ENCODE peak calls at places on chromosomes 5 and 9, in five cellular contexts. V, J, E, O and C are unnamed samples.
A peak's percentile ranks its signal among the peaks of the same experiment; 100 is the strongest.

GRCh38 chr5:108935602-108936001 is 187.9 kb downstream of the FER start:
- DNase-seq in O (no peak), V (no peak), E (no peak), J (no peak), C (no peak)

GRCh38 chr9:116208417-116209232 is 55.0 kb downstream of the PAPPA start:
- DNase-seq in E (peak; percentile 27), V (no peak), O (no peak), J (no peak), C (no peak)

GRCh38 chr5:171192111-171192510 is 116.9 kb upstream of the TLX3 start:
- DNase-seq in O (no peak), J (no peak), V (no peak), E (no peak), C (no peak)

GRCh38 chr9:37290881-37291485 is 131.5 kb upstream of the GRHPR start:
- DNase-seq in V (no peak), J (no peak), O (no peak), E (peak; percentile 76), C (no peak)

GRCh38 chr5:9207820-9208418 is 338.0 kb downstream of the SEMA5A start:
- DNase-seq in V (no peak), J (no peak), O (no peak), E (peak; percentile 45), C (no peak)

GRCh38 chr9:100379862-100380261 is 27.1 kb upstream of the TEX10 start:
- DNase-seq in V (no peak), E (peak; percentile 92), O (no peak), J (no peak), C (no peak)

GRCh38 chr5:111680737-111681413 is 76.1 kb downstream of the NREP start:
- DNase-seq in E (peak; percentile 94), V (no peak), O (peak; percentile 64), J (no peak), C (no peak)

GRCh38 chr9:91302831-91303230 is 58.9 kb downstream of the AUH start:
- DNase-seq in E (peak; percentile 89), O (no peak), J (no peak), V (no peak), C (no peak)

GRCh38 chr9:4704129-4704528 is 24.8 kb downstream of the CDC37L1 start:
- DNase-seq in J (no peak), V (no peak), O (no peak), E (peak; percentile 14), C (no peak)

GRCh38 chr5:55597014-55597981 is 62.5 kb upstream of the PLPP1 start:
- DNase-seq in E (peak; percentile 77), V (no peak), J (no peak), O (no peak), C (no peak)

GRCh38 chr9:92245005-92245797 is 48.3 kb downstream of the IARS1 start:
- DNase-seq in O (no peak), J (no peak), E (peak; percentile 87), V (no peak), C (no peak)

GRCh38 chr5:5199460-5199859 is 59.3 kb downstream of the ADAMTS16 start:
- DNase-seq in J (no peak), E (no peak), O (no peak), V (no peak), C (no peak)

GRCh38 chr9:122498883-122499288 is 11.7 kb upstream of the OR1J2 start:
- DNase-seq in O (no peak), E (peak; percentile 16), J (no peak), V (peak; percentile 20), C (peak; percentile 19)

GRCh38 chr5:25649628-25650265 is 1005.0 kb upstream of the CDH10 start:
- DNase-seq in V (no peak), J (no peak), E (peak; percentile 1), O (no peak), C (no peak)

GRCh38 chr5:163976691-163977090 is 471.3 kb downstream of the MAT2B start:
- DNase-seq in O (no peak), V (no peak), J (no peak), E (peak; percentile 37), C (no peak)

GRCh38 chr5:83729389-83729788 is 8.7 kb upstream of the HAPLN1 start:
- DNase-seq in E (no peak), O (no peak), V (no peak), J (no peak), C (no peak)

GRCh38 chr9:117718085-117718484 is 13.9 kb downstream of the TLR4 start:
- DNase-seq in E (no peak), J (no peak), O (peak; percentile 55), V (no peak), C (peak; percentile 41)

GRCh38 chr5:176784218-176785165 is 25.9 kb upstream of the UNC5A start:
- DNase-seq in O (no peak), V (no peak), J (no peak), E (peak; percentile 87), C (no peak)

GRCh38 chr9:36101916-36102741 is 34.4 kb upstream of the GLIPR2 start:
- DNase-seq in O (peak; percentile 64), E (peak; percentile 100), J (no peak), V (no peak), C (no peak)

GRCh38 chr5:57066921-57067914 is 106.6 kb upstream of the GPBP1 start:
- DNase-seq in J (no peak), E (peak; percentile 15), V (no peak), O (no peak), C (no peak)

GRCh38 chr5:166285385-166285784 is 2006.1 kb upstream of the WWC1 start:
- DNase-seq in J (no peak), V (no peak), E (no peak), O (no peak), C (no peak)

GRCh38 chr5:15993934-15994333 is 185.7 kb downstream of the MARCHF11 start:
- DNase-seq in O (no peak), E (peak; percentile 13), V (no peak), J (no peak), C (no peak)

GRCh38 chr5:15587941-15588340 is 88.0 kb downstream of the FBXL7 start:
- DNase-seq in V (no peak), O (no peak), E (peak; percentile 34), J (no peak), C (no peak)

GRCh38 chr5:32030686-32031478 is 143.2 kb downstream of the GOLPH3 start:
- DNase-seq in E (peak; percentile 49), J (no peak), O (no peak), V (no peak), C (no peak)

GRCh38 chr9:98067184-98067583 is 10.7 kb downstream of the NANS start:
- DNase-seq in V (no peak), E (no peak), J (no peak), O (no peak), C (no peak)

GRCh38 chr5:181189962-181190710 is 14.9 kb downstream of the TRIM7 start:
- DNase-seq in E (no peak), O (peak; percentile 77), V (no peak), J (no peak), C (no peak)

GRCh38 chr5:60677831-60678664 is 21.9 kb downstream of the DEPDC1B start:
- DNase-seq in J (no peak), V (no peak), O (peak; percentile 82), E (peak; percentile 36), C (no peak)

GRCh38 chr5:179295778-179296149 is 49.5 kb downstream of the ADAMTS2 start:
- DNase-seq in E (no peak), J (no peak), O (no peak), V (peak; percentile 11), C (no peak)

GRCh38 chr9:121476156-121476555 is 23.5 kb downstream of the GGTA1 start:
- DNase-seq in O (no peak), E (no peak), V (no peak), J (no peak), C (no peak)

DNA sequence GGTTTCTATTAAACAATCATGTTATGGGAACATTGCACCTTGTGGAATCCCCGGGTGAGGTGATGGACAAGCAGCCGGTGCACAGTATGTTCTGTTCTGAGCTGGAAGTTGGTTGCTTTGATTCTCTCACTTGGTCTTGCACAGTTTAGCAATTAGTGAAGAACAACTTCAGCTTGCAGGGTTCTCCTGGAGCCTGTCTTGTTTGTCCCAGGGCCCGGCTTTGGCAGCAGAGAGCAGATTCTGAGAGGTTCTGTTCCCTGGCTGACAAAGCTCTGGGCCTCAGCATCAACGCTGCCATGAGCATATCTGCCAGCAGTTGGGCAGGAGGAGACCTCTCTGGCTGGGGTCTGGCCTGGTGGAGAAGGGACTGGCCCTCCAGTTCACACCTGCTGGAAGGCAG is 16.9 kb downstream of the GADD45G start:
- DNase-seq in E (no peak), O (no peak), J (no peak), V (no peak), C (no peak)
- TF ChIP-seq CTCF in E (no peak), O (no peak), J (no peak), V (no peak), C (no peak)

GRCh38 chr5:35246928-35247644 is 16.8 kb upstream of the PRLR start:
- DNase-seq in O (no peak), J (no peak), E (peak; percentile 22), V (no peak), C (no peak)

GRCh38 chr5:35244171-35244570 is 13.9 kb upstream of the PRLR start:
- DNase-seq in O (no peak), V (no peak), J (no peak), E (no peak), C (no peak)

GRCh38 chr5:35248843-35249780 is 18.8 kb upstream of the PRLR start:
- DNase-seq in E (peak; percentile 4), J (no peak), V (no peak), O (no peak), C (no peak)

GRCh38 chr5:35247645-35248034 is 17.4 kb upstream of the PRLR start:
- DNase-seq in J (no peak), O (no peak), V (no peak), E (peak; percentile 49), C (no peak)

DNA sequence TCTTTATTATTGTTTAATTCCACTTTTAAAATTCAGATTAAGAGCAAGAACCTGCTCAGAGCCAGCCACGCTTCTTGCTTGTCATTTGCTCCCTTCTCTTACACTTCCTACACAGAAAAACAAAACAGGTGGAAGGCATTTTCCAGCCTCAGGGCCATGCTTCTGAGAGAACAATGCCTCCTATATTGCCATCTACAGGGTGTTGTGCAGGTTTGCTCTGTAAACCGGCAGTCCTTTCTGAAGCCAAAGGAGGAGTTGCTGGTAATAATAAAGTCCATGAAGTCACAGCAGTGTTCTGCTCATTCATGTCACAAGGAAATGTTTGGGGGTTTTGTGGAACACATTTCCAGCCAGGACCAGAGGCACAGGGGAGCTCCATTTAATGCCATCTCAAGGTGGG is 16.1 kb upstream of the PRLR start:
- DNase-seq in J (no peak), E (no peak), V (no peak), O (no peak), C (no peak)
- TF ChIP-seq CTCF in J (no peak), E (no peak), V (no peak), O (peak; percentile 6), C (no peak)

DNA sequence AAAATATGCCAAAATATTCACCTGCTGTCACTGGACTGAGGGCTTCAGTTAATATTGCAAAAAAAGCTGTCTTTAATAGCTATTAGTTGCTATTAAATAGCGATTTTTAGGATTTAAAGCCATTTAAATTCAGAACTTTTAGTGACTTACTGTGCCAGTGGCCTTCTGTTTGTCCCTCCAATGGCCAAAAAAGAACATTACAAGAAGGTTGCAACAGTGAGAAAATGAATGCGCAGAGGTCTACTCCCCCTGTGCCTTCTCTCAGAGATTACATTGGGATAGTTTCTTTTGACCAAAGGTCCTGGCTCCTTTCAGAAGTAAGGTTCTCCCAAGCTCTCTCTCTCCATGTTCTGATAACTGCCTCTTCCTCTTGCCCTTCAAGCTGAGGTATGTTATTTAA is 930.3 kb upstream of the ARRDC3 start:
- DNase-seq in E (no peak), O (no peak), V (no peak), J (no peak), C (no peak)
- TF ChIP-seq CTCF in E (no peak), O (no peak), V (peak; percentile 31), J (no peak), C (no peak)

GRCh38 chr9:131936929-131937328 is 142.7 kb downstream of the MED27 start:
- DNase-seq in V (no peak), J (no peak), O (no peak), E (no peak), C (no peak)
- TF ChIP-seq CTCF in V (no peak), J (no peak), O (no peak), E (no peak), C (no peak)